ENCODE peak calls at places on chromosome 5, in ten cellular contexts. X, O, E, K, L, Q, P, J, G and M are unnamed samples.

GRCh38 chr5:173941758-173942401 is 47.1 kb upstream of the C5orf47 start:
- DNase-seq in G (no peak), O (peak; percentile 33), E (no peak), X (no peak), K (no peak), Q (no peak), J (no peak), P (no peak), L (no peak), M (peak; percentile 69)

GRCh38 chr5:132019857-132020555 is 8.5 kb upstream of the ACSL6 start:
- DNase-seq in O (no peak), P (no peak), E (no peak), K (no peak), L (no peak), X (no peak), Q (no peak), J (no peak), G (no peak), M (no peak)

GRCh38 chr5:133754575-133755169 is 142.3 kb upstream of the FSTL4 start:
- DNase-seq in O (no peak), L (peak; percentile 47), Q (no peak), G (peak; percentile 55), P (peak; percentile 58), K (peak; percentile 20), J (no peak), E (peak; percentile 26), X (no peak), M (peak; percentile 86)

GRCh38 chr5:129904102-129904666 is at the start of gene CHSY3:
- DNase-seq in E (peak; percentile 46), P (peak; percentile 93), K (peak; percentile 69), L (peak; percentile 77), G (peak; percentile 86), O (peak; percentile 96), Q (peak; percentile 92), J (peak; percentile 84), X (peak; percentile 66), M (peak; percentile 93)

GRCh38 chr5:115360036-115360685 is 63.7 kb upstream of the CCDC112 start:
- DNase-seq in G (no peak), J (no peak), K (peak; percentile 59), P (no peak), E (no peak), Q (no peak), L (no peak), O (no peak), X (no peak), M (no peak)

GRCh38 chr5:141573489-141574121 is 45.2 kb downstream of the DIAPH1 start:
- DNase-seq in P (no peak), K (no peak), G (no peak), O (no peak), J (no peak), Q (no peak), X (no peak), L (no peak), E (no peak), M (no peak)

GRCh38 chr5:126866837-126867236 is 89.9 kb downstream of the LMNB1 start:
- DNase-seq in X (no peak), E (no peak), K (no peak), L (no peak), G (no peak), J (no peak), P (no peak), O (no peak), Q (no peak), M (no peak)

GRCh38 chr5:100270323-100270771 is 264.8 kb upstream of the FAM174A start:
- DNase-seq in Q (no peak), X (no peak), K (peak; percentile 90), P (no peak), J (no peak), E (no peak), L (no peak), O (no peak), G (no peak), M (no peak)

GRCh38 chr5:76393035-76393680 is 9.9 kb upstream of the IQGAP2 start:
- DNase-seq in Q (no peak), J (no peak), P (no peak), K (no peak), O (no peak), E (no peak), X (no peak), G (no peak), L (no peak), M (no peak)

GRCh38 chr5:92927291-92927778 is 653.7 kb downstream of the NR2F1-AS1 start:
- DNase-seq in L (peak; percentile 7), P (peak; percentile 28), K (no peak), J (no peak), X (no peak), O (no peak), Q (no peak), E (peak; percentile 72), G (no peak), M (no peak)

GRCh38 chr5:96750110-96750822 is 57.5 kb downstream of the ERAP1 start:
- DNase-seq in P (no peak), O (no peak), X (no peak), G (no peak), Q (no peak), J (no peak), L (no peak), E (no peak), K (no peak), M (no peak)
- H3K36me3 ChIP-seq in P (no peaks in the 10 kb centered on the region), O (peaks cover 46% of the 10 kb centered on the region), X (no peaks in the 10 kb centered on the region), G (peaks cover 26% of the 10 kb centered on the region), Q (peaks cover 12% of the 10 kb centered on the region), J (peaks cover 89% of the 10 kb centered on the region), L (no peaks in the 10 kb centered on the region), E (peaks cover 20% of the 10 kb centered on the region), K (peaks cover 20% of the 10 kb centered on the region), M (no peaks in the 10 kb centered on the region)

DNA sequence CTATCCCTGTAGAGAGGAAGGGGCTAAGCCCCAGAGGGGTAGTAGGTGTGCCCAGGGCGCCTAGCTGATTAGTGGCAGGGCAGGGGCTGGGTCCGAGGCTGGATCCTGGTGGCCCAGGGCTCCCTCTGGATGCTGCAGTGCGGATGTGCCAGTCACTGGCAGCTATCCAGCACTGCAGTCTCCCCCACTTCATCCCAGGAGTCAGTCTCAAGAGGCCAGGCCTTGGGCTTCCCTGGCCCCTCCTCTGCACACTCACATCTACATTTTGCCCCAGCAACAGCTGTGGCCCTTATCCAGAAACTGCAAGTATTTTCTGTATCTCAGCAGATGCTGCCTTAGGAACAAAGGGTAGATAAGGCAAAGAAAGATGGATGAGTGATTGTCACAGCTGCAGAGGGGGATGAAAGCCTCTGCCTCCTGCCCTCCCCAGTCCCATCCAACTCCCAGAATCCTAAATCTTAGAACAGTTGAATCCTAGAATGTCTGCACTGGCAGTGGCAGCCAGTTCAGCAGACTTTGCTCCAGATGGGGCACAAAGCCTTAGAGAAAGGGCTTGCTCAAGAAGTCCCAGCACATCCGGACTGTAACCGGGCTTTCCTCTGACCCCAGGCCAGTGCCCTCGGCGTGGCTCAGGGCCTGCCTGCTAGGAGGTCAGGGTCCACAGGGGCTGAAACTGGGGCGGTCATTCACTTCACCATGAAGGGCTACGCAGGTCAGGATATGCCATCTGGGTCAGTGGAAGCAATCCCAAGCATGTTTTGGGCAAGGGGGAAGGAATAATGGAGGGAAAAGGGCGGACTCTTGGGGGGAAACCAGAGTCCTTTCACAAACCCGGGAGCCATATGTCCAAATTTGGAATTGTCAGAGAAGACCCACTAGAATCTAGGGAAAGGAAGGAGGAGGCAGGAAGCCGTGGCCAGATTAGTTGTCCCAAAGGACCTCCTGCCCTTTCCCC is 1.5 kb downstream of the ANXA6 start:
- DNase-seq in Q (no peak), X (peak; percentile 33), P (peak; percentile 42), G (peak; percentile 21), O (peak; percentile 36), J (no peak), L (peak; percentile 65), E (no peak), K (peak; percentile 67), M (peak; percentile 63)
- TF ChIP-seq CTCF in Q (no peak), X (no peak), P (no peak), G (no peak), O (no peak), J (no peak), L (peak; percentile 16), E (no peak), K (no peak), M (peak; percentile 29)

DNA sequence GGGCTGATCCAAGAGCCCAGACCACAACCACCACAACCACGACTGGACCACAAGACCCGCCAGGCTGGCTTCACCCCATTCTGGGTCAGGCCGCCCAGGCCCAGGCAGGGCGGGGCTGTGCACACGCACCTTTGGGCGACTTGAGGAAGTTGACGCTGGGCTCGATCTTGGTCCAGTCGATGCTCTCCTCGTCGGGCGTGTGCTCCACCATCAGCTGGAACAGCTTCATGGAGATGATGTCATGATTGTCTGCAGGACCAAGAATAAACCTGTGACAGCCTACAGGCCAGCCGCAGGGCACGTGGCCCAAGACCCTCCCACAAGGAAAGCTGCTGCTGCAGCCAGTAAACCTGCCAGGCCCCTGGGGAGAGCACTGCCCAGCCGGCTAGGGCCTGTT is 17.3 kb downstream of the LMAN2 start:
- DNase-seq in Q (no peak), P (no peak), K (no peak), J (no peak), G (no peak), E (no peak), L (peak; percentile 93), X (no peak), O (no peak), M (no peak)
- H3K36me3 ChIP-seq in Q (peaks cover 6% of the 10 kb centered on the region), P (no peaks in the 10 kb centered on the region), K (peaks cover 43% of the 10 kb centered on the region), J (peaks cover 97% of the 10 kb centered on the region), G (peaks cover 39% of the 10 kb centered on the region), E (peaks cover 26% of the 10 kb centered on the region), L (peaks cover 68% of the 10 kb centered on the region), X (no peaks in the 10 kb centered on the region), O (peaks cover 45% of the 10 kb centered on the region), M (peaks cover 52% of the 10 kb centered on the region)

DNA sequence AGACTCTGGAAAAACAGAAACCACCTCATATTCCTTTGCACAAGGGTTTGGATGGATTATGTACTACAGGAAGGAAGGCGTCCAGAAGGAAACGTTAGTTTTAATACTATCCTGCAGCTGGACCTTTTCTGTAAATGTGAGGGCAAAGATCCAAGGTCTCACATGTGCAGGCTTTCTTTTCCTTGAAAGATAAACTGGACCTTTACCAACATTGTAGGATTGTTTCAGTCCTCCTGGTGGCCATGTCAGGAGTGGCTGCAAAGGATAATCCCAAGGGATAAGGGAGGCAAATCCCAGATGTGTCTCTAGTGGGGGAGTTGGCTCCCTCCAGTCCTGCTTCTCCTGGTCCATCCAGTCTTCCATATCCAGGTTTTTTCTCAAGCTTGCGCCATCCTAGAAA is 397.5 kb downstream of the HTR1A start:
- DNase-seq in K (no peak), X (no peak), J (no peak), L (peak; percentile 17), Q (no peak), O (no peak), E (no peak), P (no peak), G (no peak), M (no peak)
- TF ChIP-seq CTCF in K (no peak), X (no peak), J (peak; percentile 37), L (peak; percentile 39), Q (no peak), O (no peak), E (no peak), P (no peak), G (no peak), M (peak; percentile 61)

GRCh38 chr5:136159457-136159856 is 26.8 kb downstream of the SMAD5 start:
- DNase-seq in X (no peak), L (no peak), Q (no peak), J (no peak), E (no peak), G (no peak), P (no peak), O (no peak), K (no peak), M (no peak)
- H3K36me3 ChIP-seq in X (no peaks in the 10 kb centered on the region), L (peaks cover 59% of the 10 kb centered on the region), Q (no peaks in the 10 kb centered on the region), J (peaks cover 53% of the 10 kb centered on the region), E (peaks cover 19% of the 10 kb centered on the region), G (peaks cover 7% of the 10 kb centered on the region), P (no peaks in the 10 kb centered on the region), O (peaks cover 4% of the 10 kb centered on the region), K (peaks cover 7% of the 10 kb centered on the region), M (peaks cover 91% of the 10 kb centered on the region)

GRCh38 chr5:7816535-7816901 is 34.4 kb downstream of the CFAP90 start:
- DNase-seq in P (no peak), E (no peak), J (no peak), G (no peak), Q (no peak), X (no peak), L (no peak), O (no peak), K (no peak), M (no peak)
- TF ChIP-seq CTCF in P (no peak), E (no peak), J (no peak), G (no peak), Q (no peak), X (no peak), L (no peak), O (no peak), K (no peak), M (no peak)